ENCODE peak calls at places on chromosomes 13 and 19, in four cellular contexts. Y, B, H and R are unnamed samples.

GRCh38 chr13:39385621-39386231 is 217.3 kb downstream of the LHFPL6 start:
- DNase-seq in Y (no peak), B (no peak), H (no peak), R (peak; percentile 15)

GRCh38 chr13:94056362-94056990 is 423.0 kb downstream of the DCT start:
- DNase-seq in H (no peak), B (no peak), Y (no peak), R (peak; percentile 16)

GRCh38 chr19:52991484-52991883 is 22.2 kb upstream of the ERVV-1 start:
- DNase-seq in H (no peak), Y (no peak), B (no peak), R (peak; percentile 37)

GRCh38 chr13:112743451-112744305 is 53.8 kb downstream of the ATP11A start:
- DNase-seq in H (no peak), Y (no peak), B (no peak), R (no peak)

GRCh38 chr13:48976677-48977625 is 1.2 kb downstream of the FNDC3A start:
- DNase-seq in Y (no peak), B (no peak), H (peak; percentile 73), R (no peak)

GRCh38 chr13:63048648-63049047 is 1633.0 kb upstream of the PCDH20 start:
- DNase-seq in H (no peak), Y (no peak), B (no peak), R (peak; percentile 16)

GRCh38 chr13:64993514-64994164 is 2236.5 kb downstream of the PCDH9 start:
- DNase-seq in B (no peak), Y (no peak), H (no peak), R (no peak)

GRCh38 chr19:5694952-5695648 is 5.0 kb downstream of the RPL36 start:
- DNase-seq in Y (no peak), H (no peak), B (no peak), R (no peak)

GRCh38 chr13:46728777-46729176 is 68.2 kb downstream of the ESD start:
- DNase-seq in H (peak; percentile 21), Y (peak; percentile 1), B (peak; percentile 17), R (no peak)

GRCh38 chr13:41916173-41916954 is 44.5 kb downstream of the VWA8 start:
- DNase-seq in Y (no peak), H (no peak), B (peak; percentile 18), R (peak; percentile 95)

GRCh38 chr13:102651892-102652291 is 43.0 kb downstream of the METTL21C start:
- DNase-seq in B (no peak), H (no peak), Y (no peak), R (peak; percentile 52)

GRCh38 chr13:51797664-51798488 is 6.1 kb downstream of the DHRS12 start:
- DNase-seq in B (peak; percentile 26), H (peak; percentile 66), Y (peak; percentile 44), R (peak; percentile 69)

GRCh38 chr13:94661396-94661795 is 50.9 kb downstream of the SOX21 start:
- DNase-seq in B (no peak), H (no peak), Y (no peak), R (no peak)

GRCh38 chr19:4803736-4804695 is 12.5 kb downstream of the FEM1A start:
- DNase-seq in H (peak; percentile 66), B (peak; percentile 81), Y (peak; percentile 47), R (peak; percentile 37)

GRCh38 chr19:38059897-38060296 is 152.9 kb downstream of the SIPA1L3 start:
- DNase-seq in B (no peak), H (no peak), Y (no peak), R (no peak)

GRCh38 chr13:52809310-52809769 is 39.1 kb downstream of the PCDH8 start:
- DNase-seq in B (peak; percentile 85), H (peak; percentile 80), Y (peak; percentile 68), R (peak; percentile 39)

GRCh38 chr19:18781885-18782527 is 9.1 kb downstream of the COMP start:
- DNase-seq in Y (no peak), H (no peak), B (no peak), R (no peak)

GRCh38 chr19:17721821-17722220 is 2.5 kb downstream of the MAP1S start:
- DNase-seq in Y (no peak), H (no peak), B (no peak), R (peak; percentile 13)

GRCh38 chr13:110334841-110335490 is 27.9 kb downstream of the COL4A2 start:
- DNase-seq in B (no peak), Y (no peak), H (no peak), R (no peak)

GRCh38 chr19:47122359-47123335 is 8.0 kb upstream of the SAE1 start:
- DNase-seq in B (no peak), Y (no peak), H (peak; percentile 58), R (peak; percentile 83)

GRCh38 chr13:24894277-24894971 is 130.5 kb downstream of the RNF17 start:
- DNase-seq in Y (no peak), H (no peak), B (no peak), R (no peak)

GRCh38 chr19:50377051-50377441 is 789 bp downstream of the NR1H2 start:
- DNase-seq in B (peak; percentile 73), H (peak; percentile 12), Y (peak; percentile 55), R (no peak)

GRCh38 chr13:40681341-40682051 is 15.1 kb upstream of the FOXO1 start:
- DNase-seq in B (peak; percentile 29), Y (no peak), H (no peak), R (no peak)

GRCh38 chr19:45075215-45076028 is 856 bp downstream of the ZNF296 start:
- DNase-seq in B (peak; percentile 92), H (peak; percentile 39), Y (peak; percentile 86), R (no peak)

GRCh38 chr13:103466761-103467160 is 400.5 kb upstream of the SLC10A2 start:
- DNase-seq in B (no peak), H (no peak), Y (no peak), R (no peak)

GRCh38 chr19:12194827-12195500 is 32.1 kb downstream of the ZNF136 start:
- DNase-seq in B (no peak), H (no peak), Y (no peak), R (peak; percentile 6)

GRCh38 chr19:6706633-6706958 is 13.9 kb downstream of the C3 start:
- DNase-seq in H (no peak), Y (no peak), B (no peak), R (no peak)

GRCh38 chr19:10104665-10105221 is 1.4 kb upstream of the PPAN start:
- DNase-seq in H (no peak), Y (no peak), B (peak; percentile 66), R (no peak)

GRCh38 chr19:6714749-6715555 is 5.5 kb downstream of the C3 start:
- DNase-seq in B (no peak), H (no peak), Y (no peak), R (no peak)

GRCh38 chr13:103694033-103694432 is 627.8 kb upstream of the SLC10A2 start:
- DNase-seq in H (no peak), Y (no peak), B (no peak), R (no peak)

GRCh38 chr13:24251525-24251924 is 57.9 kb upstream of the C1QTNF9 start:
- DNase-seq in Y (no peak), H (no peak), B (no peak), R (no peak)

GRCh38 chr19:4723465-4724251 is at the start of gene DPP9:
- DNase-seq in B (peak; percentile 100), H (peak; percentile 97), Y (peak; percentile 96), R (peak; percentile 98)

GRCh38 chr13:39364797-39365468 is 238.1 kb downstream of the LHFPL6 start:
- DNase-seq in B (no peak), Y (no peak), H (peak; percentile 7), R (peak; percentile 48)

GRCh38 chr13:110913911-110914292 is 967 bp downstream of the ANKRD10 start:
- DNase-seq in B (no peak), Y (peak; percentile 10), H (no peak), R (no peak)

GRCh38 chr13:45292176-45292575 is 48.8 kb downstream of the TPT1 start:
- DNase-seq in H (no peak), B (no peak), Y (no peak), R (no peak)

GRCh38 chr13:99275093-99275469 is 16.9 kb upstream of the GPR18 start:
- DNase-seq in B (no peak), Y (no peak), H (no peak), R (peak; percentile 84)

GRCh38 chr13:44422755-44423643 is 49.4 kb downstream of the SERP2 start:
- DNase-seq in H (no peak), Y (no peak), B (no peak), R (no peak)

GRCh38 chr19:18586311-18586710 is 2.3 kb upstream of the REX1BD start:
- DNase-seq in B (no peak), H (no peak), Y (no peak), R (no peak)

GRCh38 chr13:29594710-29595379 is 643 bp downstream of the SLC7A1 start:
- DNase-seq in Y (peak; percentile 15), B (peak; percentile 52), H (no peak), R (peak; percentile 59)
- TF ChIP-seq MAZ in Y (no peak), B (no peak), H (no peak), R (no peak)

GRCh38 chr13:29937836-29938235 is 87.4 kb upstream of the UBL3 start:
- DNase-seq in B (no peak), H (no peak), Y (no peak), R (no peak)
- TF ChIP-seq MAZ in B (no peak), H (no peak), Y (no peak), R (no peak)

GRCh38 chr19:3366104-3366760 is at the start of gene NFIC:
- DNase-seq in B (peak; percentile 92), H (no peak), Y (no peak), R (peak; percentile 79)
- TF ChIP-seq MAZ in B (peak; percentile 82), H (no peak), Y (no peak), R (peak; percentile 74)

GRCh38 chr13:20127563-20128458 is 33.0 kb downstream of the GJA3 start:
- DNase-seq in B (no peak), H (peak; percentile 53), Y (peak; percentile 21), R (peak; percentile 16)
- TF ChIP-seq MAZ in B (no peak), H (peak; percentile 80), Y (no peak), R (no peak)

GRCh38 chr19:3669134-3669436 is 31.2 kb downstream of the PIP5K1C start:
- DNase-seq in Y (no peak), H (no peak), B (no peak), R (no peak)

GRCh38 chr19:3668331-3669133 is 31.7 kb downstream of the PIP5K1C start:
- DNase-seq in H (peak; percentile 21), Y (no peak), B (no peak), R (peak; percentile 39)

GRCh38 chr19:3667766-3668165 is 32.5 kb downstream of the PIP5K1C start:
- DNase-seq in H (no peak), B (no peak), Y (no peak), R (no peak)

GRCh38 chr19:3665681-3666544 is 34.4 kb downstream of the PIP5K1C start:
- DNase-seq in B (peak; percentile 87), H (peak; percentile 13), Y (peak; percentile 57), R (no peak)

DNA sequence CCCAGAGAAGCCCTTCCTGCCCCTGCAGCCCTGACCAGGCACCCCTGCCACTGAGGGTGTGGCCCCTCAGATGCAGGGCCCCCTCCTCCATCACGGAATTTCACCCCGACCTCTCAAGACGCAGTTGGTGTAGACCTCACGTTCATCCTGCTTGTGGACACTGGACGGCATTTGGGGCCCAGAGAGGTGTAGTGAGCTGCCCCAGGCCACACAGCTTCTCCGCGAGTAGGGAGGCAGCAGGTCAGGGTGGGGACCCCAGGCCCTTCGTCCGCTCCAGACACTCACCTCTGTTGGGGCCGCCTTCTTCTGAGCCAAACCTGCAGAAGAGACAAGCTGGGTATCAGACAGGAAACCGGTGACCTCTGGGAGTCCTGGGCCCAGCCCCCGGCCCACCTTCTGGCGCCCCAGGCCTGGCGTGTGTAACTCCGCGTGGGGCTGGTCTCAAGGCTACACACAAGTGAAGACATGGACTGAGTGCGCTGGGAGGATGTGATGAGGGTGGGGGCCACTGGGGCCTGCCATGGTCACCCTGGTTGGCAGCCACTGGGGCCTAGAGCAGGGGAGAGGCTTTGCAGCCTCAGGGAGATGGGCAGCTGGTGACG is 33.1 kb downstream of the PIP5K1C start:
- DNase-seq in Y (no peak), H (no peak), B (no peak), R (no peak)
- TF ChIP-seq MAZ in Y (no peak), H (no peak), B (no peak), R (no peak)